ENCODE peak calls at places on chromosomes 4 and X, in seven cellular contexts. K, P, H, L, B, N and J are unnamed samples.

GRCh38 chr4:6781113-6781512 is 1.4 kb upstream of the KIAA0232 start:
- DNase-seq in L (no peak), K (no peak), B (no peak), H (no peak), P (no peak), N (peak; percentile 80), J (no peak)

GRCh38 chrX:83934220-83934619 is 73.3 kb downstream of the CYLC1 start:
- DNase-seq in B (no peak), K (no peak), L (no peak), H (no peak), P (no peak), N (no peak), J (no peak)

GRCh38 chr4:533318-534100 is 34.5 kb downstream of the PIGG start:
- DNase-seq in H (no peak), N (peak; percentile 72), K (no peak), P (no peak), L (no peak), B (no peak), J (no peak)

GRCh38 chr4:120211408-120212015 is 144.9 kb upstream of the MAD2L1 start:
- DNase-seq in K (no peak), N (no peak), P (no peak), L (no peak), B (no peak), H (no peak), J (no peak)

GRCh38 chrX:153554519-153555167 is 37.2 kb downstream of the ATP2B3 start:
- DNase-seq in N (peak; percentile 93), B (peak; percentile 14), L (peak; percentile 66), K (no peak), P (peak; percentile 40), H (peak; percentile 25), J (peak; percentile 58)

GRCh38 chrX:20372533-20372932 is 105.8 kb upstream of the RPS6KA3 start:
- DNase-seq in L (no peak), N (no peak), B (no peak), K (no peak), H (no peak), P (no peak), J (no peak)

GRCh38 chr4:39104255-39104654 is 42.2 kb downstream of the KLHL5 start:
- DNase-seq in N (no peak), P (no peak), K (no peak), B (no peak), L (no peak), H (no peak), J (no peak)

GRCh38 chr4:147057631-147057980 is 111.9 kb upstream of the TTC29 start:
- DNase-seq in P (no peak), H (no peak), L (no peak), N (no peak), B (no peak), K (no peak), J (no peak)